ENCODE peak calls at places on chromosomes 2 and 18, in six cellular contexts. One of them, this sample, is unnamed.

GRCh38 chr2:71816815-71817214 is 330.8 kb downstream of the CYP26B1 start:
- DNase-seq in GM20000: no peak
- DNase-seq in CD4-positive, alpha-beta T cell: no peak
- DNase-seq in HTR-8/SVneo: no peak
- DNase-seq in left lung: no peak
- DNase-seq in CD4-positive, CD25-positive, alpha-beta regulatory T cell: no peak
- DNase-seq in this sample: no peak

GRCh38 chr2:67485431-67485830 is 88.3 kb downstream of the ETAA1 start:
- DNase-seq in CD4-positive, alpha-beta T cell: no peak
- DNase-seq in left lung: no peak
- DNase-seq in CD4-positive, CD25-positive, alpha-beta regulatory T cell: no peak
- DNase-seq in HTR-8/SVneo: peak; percentile 30
- DNase-seq in GM20000: no peak
- DNase-seq in this sample: no peak

GRCh38 chr2:191582355-191582754 is 95.6 kb upstream of the NABP1 start:
- DNase-seq in left lung: no peak
- DNase-seq in HTR-8/SVneo: peak; percentile 70
- DNase-seq in GM20000: no peak
- DNase-seq in CD4-positive, CD25-positive, alpha-beta regulatory T cell: no peak
- DNase-seq in CD4-positive, alpha-beta T cell: no peak
- DNase-seq in this sample: no peak

GRCh38 chr18:75041586-75041985 is 167.4 kb downstream of the PTGR3 start:
- DNase-seq in CD4-positive, alpha-beta T cell: no peak
- DNase-seq in CD4-positive, CD25-positive, alpha-beta regulatory T cell: no peak
- DNase-seq in left lung: no peak
- DNase-seq in GM20000: no peak
- DNase-seq in HTR-8/SVneo: peak; percentile 8
- DNase-seq in this sample: no peak

GRCh38 chr2:43333656-43334144 is 107.3 kb upstream of the ZFP36L2 start:
- DNase-seq in CD4-positive, alpha-beta T cell: no peak
- DNase-seq in CD4-positive, CD25-positive, alpha-beta regulatory T cell: no peak
- DNase-seq in left lung: no peak
- DNase-seq in GM20000: no peak
- DNase-seq in HTR-8/SVneo: no peak
- DNase-seq in this sample: no peak

GRCh38 chr2:36802952-36803351 is 106.4 kb downstream of the VIT start:
- DNase-seq in HTR-8/SVneo: no peak
- DNase-seq in CD4-positive, alpha-beta T cell: no peak
- DNase-seq in CD4-positive, CD25-positive, alpha-beta regulatory T cell: no peak
- DNase-seq in left lung: no peak
- DNase-seq in GM20000: no peak
- DNase-seq in this sample: no peak

GRCh38 chr2:85531585-85531984 is 7.4 kb upstream of the MAT2A start:
- DNase-seq in left lung: no peak
- DNase-seq in GM20000: no peak
- DNase-seq in CD4-positive, CD25-positive, alpha-beta regulatory T cell: no peak
- DNase-seq in CD4-positive, alpha-beta T cell: no peak
- DNase-seq in HTR-8/SVneo: no peak
- DNase-seq in this sample: no peak

GRCh38 chr18:55500316-55501086 is 87.5 kb downstream of the TCF4 start:
- DNase-seq in CD4-positive, alpha-beta T cell: no peak
- DNase-seq in HTR-8/SVneo: no peak
- DNase-seq in GM20000: no peak
- DNase-seq in left lung: no peak
- DNase-seq in CD4-positive, CD25-positive, alpha-beta regulatory T cell: no peak
- DNase-seq in this sample: no peak

GRCh38 chr18:51275712-51276473 is 78.4 kb upstream of the MEX3C start:
- DNase-seq in CD4-positive, CD25-positive, alpha-beta regulatory T cell: no peak
- DNase-seq in HTR-8/SVneo: no peak
- DNase-seq in CD4-positive, alpha-beta T cell: no peak
- DNase-seq in GM20000: no peak
- DNase-seq in left lung: no peak
- DNase-seq in this sample: no peak

GRCh38 chr2:8587920-8588830 is 93.7 kb upstream of the ID2 start:
- DNase-seq in CD4-positive, CD25-positive, alpha-beta regulatory T cell: no peak
- DNase-seq in HTR-8/SVneo: no peak
- DNase-seq in GM20000: no peak
- DNase-seq in CD4-positive, alpha-beta T cell: no peak
- DNase-seq in left lung: no peak
- DNase-seq in this sample: no peak

GRCh38 chr2:15701326-15701907 is 109.7 kb downstream of the DDX1 start:
- DNase-seq in CD4-positive, CD25-positive, alpha-beta regulatory T cell: no peak
- DNase-seq in HTR-8/SVneo: no peak
- DNase-seq in left lung: no peak
- DNase-seq in GM20000: no peak
- DNase-seq in CD4-positive, alpha-beta T cell: no peak
- DNase-seq in this sample: no peak

GRCh38 chr2:213232649-213233437 is 51.4 kb upstream of the SPAG16 start:
- DNase-seq in HTR-8/SVneo: no peak
- DNase-seq in CD4-positive, CD25-positive, alpha-beta regulatory T cell: peak; percentile 79
- DNase-seq in GM20000: peak; percentile 45
- DNase-seq in left lung: no peak
- DNase-seq in CD4-positive, alpha-beta T cell: peak; percentile 2
- DNase-seq in this sample: peak; percentile 48

GRCh38 chr2:117776888-117777287 is 37.6 kb upstream of the DDX18 start:
- DNase-seq in GM20000: no peak
- DNase-seq in left lung: no peak
- DNase-seq in CD4-positive, alpha-beta T cell: no peak
- DNase-seq in CD4-positive, CD25-positive, alpha-beta regulatory T cell: no peak
- DNase-seq in HTR-8/SVneo: no peak
- DNase-seq in this sample: no peak

GRCh38 chr18:52465391-52465790 is 125.4 kb downstream of the DCC start:
- DNase-seq in GM20000: no peak
- DNase-seq in CD4-positive, CD25-positive, alpha-beta regulatory T cell: no peak
- DNase-seq in CD4-positive, alpha-beta T cell: no peak
- DNase-seq in HTR-8/SVneo: no peak
- DNase-seq in left lung: no peak
- DNase-seq in this sample: peak; percentile 6

GRCh38 chr2:218485986-218486667 is 67.2 kb downstream of the VIL1 start:
- DNase-seq in CD4-positive, CD25-positive, alpha-beta regulatory T cell: no peak
- DNase-seq in GM20000: no peak
- DNase-seq in CD4-positive, alpha-beta T cell: no peak
- DNase-seq in left lung: peak; percentile 40
- DNase-seq in HTR-8/SVneo: no peak
- DNase-seq in this sample: no peak

GRCh38 chr2:7392076-7392787 is 475.0 kb downstream of the RNF144A start:
- DNase-seq in GM20000: no peak
- DNase-seq in HTR-8/SVneo: no peak
- DNase-seq in CD4-positive, alpha-beta T cell: no peak
- DNase-seq in CD4-positive, CD25-positive, alpha-beta regulatory T cell: no peak
- DNase-seq in left lung: no peak
- DNase-seq in this sample: no peak

GRCh38 chr2:178363252-178363651 is 87.7 kb downstream of the PRKRA start:
- DNase-seq in CD4-positive, alpha-beta T cell: no peak
- DNase-seq in GM20000: no peak
- DNase-seq in HTR-8/SVneo: no peak
- DNase-seq in left lung: peak; percentile 38
- DNase-seq in CD4-positive, CD25-positive, alpha-beta regulatory T cell: no peak
- DNase-seq in this sample: no peak

GRCh38 chr2:48397846-48398245 is 132.1 kb upstream of the STON1 start:
- DNase-seq in CD4-positive, CD25-positive, alpha-beta regulatory T cell: no peak
- DNase-seq in GM20000: no peak
- DNase-seq in left lung: no peak
- DNase-seq in HTR-8/SVneo: no peak
- DNase-seq in CD4-positive, alpha-beta T cell: no peak
- DNase-seq in this sample: no peak

GRCh38 chr2:119202610-119203351 is 20.9 kb upstream of the STEAP3 start:
- DNase-seq in HTR-8/SVneo: no peak
- DNase-seq in CD4-positive, alpha-beta T cell: no peak
- DNase-seq in CD4-positive, CD25-positive, alpha-beta regulatory T cell: no peak
- DNase-seq in left lung: no peak
- DNase-seq in GM20000: no peak
- DNase-seq in this sample: no peak

GRCh38 chr18:12657849-12658829 is at the start of gene SPIRE1:
- DNase-seq in HTR-8/SVneo: peak; percentile 61
- DNase-seq in GM20000: peak; percentile 87
- DNase-seq in left lung: peak; percentile 81
- DNase-seq in CD4-positive, CD25-positive, alpha-beta regulatory T cell: peak; percentile 33
- DNase-seq in CD4-positive, alpha-beta T cell: no peak
- DNase-seq in this sample: peak; percentile 71

GRCh38 chr2:42101641-42102605 is 54.1 kb downstream of the PKDCC start:
- DNase-seq in GM20000: peak; percentile 90
- DNase-seq in CD4-positive, alpha-beta T cell: peak; percentile 87
- DNase-seq in HTR-8/SVneo: peak; percentile 57
- DNase-seq in left lung: peak; percentile 86
- DNase-seq in CD4-positive, CD25-positive, alpha-beta regulatory T cell: peak; percentile 95
- DNase-seq in this sample: peak; percentile 40

GRCh38 chr2:68463287-68463877 is 3.7 kb downstream of the FBXO48 start:
- DNase-seq in CD4-positive, alpha-beta T cell: no peak
- DNase-seq in HTR-8/SVneo: peak; percentile 41
- DNase-seq in left lung: no peak
- DNase-seq in GM20000: peak; percentile 51
- DNase-seq in CD4-positive, CD25-positive, alpha-beta regulatory T cell: peak; percentile 68
- DNase-seq in this sample: peak; percentile 53

GRCh38 chr18:63683152-63683551 is 19.6 kb upstream of the SERPINB11 start:
- DNase-seq in CD4-positive, CD25-positive, alpha-beta regulatory T cell: no peak
- DNase-seq in HTR-8/SVneo: peak; percentile 25
- DNase-seq in left lung: no peak
- DNase-seq in CD4-positive, alpha-beta T cell: no peak
- DNase-seq in GM20000: no peak
- DNase-seq in this sample: peak; percentile 26

GRCh38 chr2:239890347-239890746 is 134.8 kb downstream of the NDUFA10 start:
- DNase-seq in GM20000: no peak
- DNase-seq in HTR-8/SVneo: no peak
- DNase-seq in CD4-positive, alpha-beta T cell: no peak
- DNase-seq in left lung: no peak
- DNase-seq in CD4-positive, CD25-positive, alpha-beta regulatory T cell: no peak
- DNase-seq in this sample: no peak

GRCh38 chr2:66428986-66429612 is 5.8 kb upstream of the MEIS1 start:
- DNase-seq in CD4-positive, alpha-beta T cell: no peak
- DNase-seq in HTR-8/SVneo: no peak
- DNase-seq in GM20000: no peak
- DNase-seq in left lung: no peak
- DNase-seq in CD4-positive, CD25-positive, alpha-beta regulatory T cell: no peak
- DNase-seq in this sample: no peak

GRCh38 chr2:238895901-238896600 is 48.2 kb downstream of the TWIST2 start:
- DNase-seq in CD4-positive, CD25-positive, alpha-beta regulatory T cell: no peak
- DNase-seq in GM20000: no peak
- DNase-seq in CD4-positive, alpha-beta T cell: no peak
- DNase-seq in HTR-8/SVneo: peak; percentile 86
- DNase-seq in left lung: no peak
- DNase-seq in this sample: no peak

GRCh38 chr2:180247658-180248057 is 240.6 kb upstream of the CWC22 start:
- DNase-seq in GM20000: no peak
- DNase-seq in left lung: no peak
- DNase-seq in CD4-positive, CD25-positive, alpha-beta regulatory T cell: no peak
- DNase-seq in HTR-8/SVneo: no peak
- DNase-seq in CD4-positive, alpha-beta T cell: no peak
- DNase-seq in this sample: no peak

GRCh38 chr2:6823111-6823510 is 42.6 kb downstream of the CMPK2 start:
- DNase-seq in GM20000: no peak
- DNase-seq in left lung: no peak
- DNase-seq in CD4-positive, alpha-beta T cell: no peak
- DNase-seq in HTR-8/SVneo: no peak
- DNase-seq in CD4-positive, CD25-positive, alpha-beta regulatory T cell: no peak
- DNase-seq in this sample: no peak

GRCh38 chr2:238183846-238184245 is 19.6 kb downstream of the ILKAP start:
- DNase-seq in left lung: no peak
- DNase-seq in HTR-8/SVneo: no peak
- DNase-seq in GM20000: no peak
- DNase-seq in CD4-positive, CD25-positive, alpha-beta regulatory T cell: no peak
- DNase-seq in CD4-positive, alpha-beta T cell: no peak
- DNase-seq in this sample: no peak

GRCh38 chr18:62869327-62869726 is 154.0 kb downstream of the PHLPP1 start:
- DNase-seq in CD4-positive, CD25-positive, alpha-beta regulatory T cell: no peak
- DNase-seq in HTR-8/SVneo: no peak
- DNase-seq in CD4-positive, alpha-beta T cell: no peak
- DNase-seq in left lung: no peak
- DNase-seq in GM20000: no peak
- DNase-seq in this sample: no peak

GRCh38 chr2:38176619-38177021 is 100.7 kb upstream of the CYP1B1 start:
- DNase-seq in left lung: no peak
- DNase-seq in CD4-positive, alpha-beta T cell: no peak
- DNase-seq in HTR-8/SVneo: peak; percentile 31
- DNase-seq in CD4-positive, CD25-positive, alpha-beta regulatory T cell: no peak
- DNase-seq in GM20000: no peak
- DNase-seq in this sample: no peak